ENCODE peak calls at places on chromosomes 11 and 22, in seven cellular contexts. R is BJ, L is stomach, U is fibroblast of mammary gland, V is kidney, Y is lower leg skin, O is choroid plexus epithelial cell. F is an unnamed sample.

GRCh38 chr11:112321521-112322172 is 61.0 kb upstream of the PLET1 start:
- DNase-seq in O (peak; percentile 97), Y (peak; percentile 73), V (peak; percentile 85), U (peak; percentile 83), R (peak; percentile 63), L (peak; percentile 81), F (peak; percentile 93)

GRCh38 chr11:9351956-9352355 is 32.5 kb upstream of the IPO7 start:
- DNase-seq in R (no peak), V (no peak), Y (no peak), U (peak; percentile 34), O (no peak), L (no peak), F (no peak)

GRCh38 chr11:2884424-2884815 is 1.2 kb downstream of the CDKN1C start:
- DNase-seq in L (peak; percentile 62), U (no peak), O (peak; percentile 30), Y (no peak), R (no peak), V (peak; percentile 88), F (peak; percentile 23)

GRCh38 chr11:22666700-22667439 is 459 bp downstream of the GAS2 start:
- DNase-seq in U (peak; percentile 3), V (peak; percentile 77), Y (no peak), R (no peak), O (peak; percentile 21), L (peak; percentile 67), F (no peak)

GRCh38 chr11:112400615-112401014 is 140.0 kb upstream of the PLET1 start:
- DNase-seq in R (no peak), L (no peak), O (no peak), V (no peak), U (no peak), Y (no peak), F (no peak)

GRCh38 chr11:64268687-64269379 is 15.6 kb downstream of the BAD start:
- DNase-seq in U (peak; percentile 47), O (peak; percentile 60), V (peak; percentile 92), R (no peak), Y (peak; percentile 56), L (peak; percentile 69), F (peak; percentile 51)

GRCh38 chr11:86621854-86622253 is 50.6 kb downstream of the ME3 start:
- DNase-seq in O (no peak), L (no peak), V (no peak), R (no peak), U (no peak), Y (no peak), F (no peak)

GRCh38 chr11:74311352-74311926 is at the start of gene P4HA3:
- DNase-seq in U (peak; percentile 44), Y (no peak), O (peak; percentile 55), L (peak; percentile 77), V (peak; percentile 86), R (no peak), F (peak; percentile 29)

GRCh38 chr11:80024119-80024518 is 583.3 kb upstream of the TENM4 start:
- DNase-seq in L (no peak), V (no peak), U (no peak), R (no peak), Y (no peak), O (no peak), F (no peak)

GRCh38 chr22:23242473-23243001 is 62.2 kb downstream of the BCR start:
- DNase-seq in L (no peak), V (no peak), R (no peak), O (peak; percentile 66), U (no peak), Y (no peak), F (no peak)

GRCh38 chr22:42500164-42500835 is 19.3 kb downstream of the RRP7A start:
- DNase-seq in L (peak; percentile 89), Y (peak; percentile 65), U (peak; percentile 59), V (peak; percentile 96), O (peak; percentile 73), R (no peak), F (peak; percentile 58)

GRCh38 chr11:18785416-18785815 is 6.2 kb downstream of the PTPN5 start:
- DNase-seq in Y (no peak), L (no peak), V (no peak), U (no peak), R (no peak), O (no peak), F (peak; percentile 39)

GRCh38 chr11:121553806-121554205 is 101.0 kb upstream of the SORL1-AS1 start:
- DNase-seq in V (no peak), Y (no peak), O (peak; percentile 13), L (peak; percentile 83), U (peak; percentile 50), R (no peak), F (no peak)

GRCh38 chr11:9858822-9859221 is 194.9 kb downstream of the SWAP70 start:
- DNase-seq in R (no peak), L (no peak), Y (no peak), U (no peak), V (no peak), O (peak; percentile 85), F (peak; percentile 34)

GRCh38 chr22:49881856-49882255 is 28.2 kb downstream of the ZBED4 start:
- DNase-seq in R (no peak), O (no peak), U (no peak), Y (no peak), V (no peak), L (no peak), F (no peak)

DNA sequence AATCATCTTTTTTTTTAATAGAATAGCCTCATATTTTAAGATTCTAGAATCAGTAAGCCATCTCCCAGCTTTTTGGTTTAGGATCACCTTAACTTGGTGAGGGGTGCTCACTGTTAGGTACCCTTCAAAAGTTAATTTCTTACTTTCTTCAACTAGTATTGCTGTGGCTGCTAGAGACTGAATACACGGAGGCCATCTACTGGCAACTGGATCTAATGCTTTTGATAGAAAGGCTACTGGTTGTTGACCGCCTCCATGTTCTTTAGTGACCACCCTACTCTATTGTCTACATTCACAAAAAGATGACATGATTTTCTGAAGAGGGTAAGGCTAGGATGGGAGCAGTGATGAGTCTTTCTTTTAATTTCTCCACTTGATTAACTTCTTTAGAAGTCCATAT is 16.7 kb upstream of the ALDH3B2 start:
- DNase-seq in R (no peak), U (no peak), O (peak; percentile 19), V (no peak), L (no peak), Y (no peak), F (no peak)
- TF ChIP-seq CTCF in R (peak; percentile 22), U (peak; percentile 26), O (peak; percentile 45), V (peak; percentile 20), L (no peak), Y (no peak), F (no peak)

GRCh38 chr11:72814831-72815618 is 814 bp downstream of the ATG16L2 start:
- DNase-seq in O (peak; percentile 63), Y (no peak), R (no peak), V (no peak), L (no peak), U (peak; percentile 57), F (peak; percentile 56)

GRCh38 chr11:72820439-72821139 is 6.4 kb downstream of the ATG16L2 start:
- DNase-seq in R (no peak), O (no peak), L (no peak), V (no peak), Y (no peak), U (no peak), F (no peak)

GRCh38 chr11:72818971-72819370 is 4.8 kb downstream of the ATG16L2 start:
- DNase-seq in Y (no peak), V (no peak), R (no peak), U (no peak), O (no peak), L (no peak), F (no peak)

GRCh38 chr11:72816404-72816990 is 2.3 kb downstream of the ATG16L2 start:
- DNase-seq in L (no peak), U (no peak), V (no peak), R (no peak), Y (no peak), O (no peak), F (no peak)

DNA sequence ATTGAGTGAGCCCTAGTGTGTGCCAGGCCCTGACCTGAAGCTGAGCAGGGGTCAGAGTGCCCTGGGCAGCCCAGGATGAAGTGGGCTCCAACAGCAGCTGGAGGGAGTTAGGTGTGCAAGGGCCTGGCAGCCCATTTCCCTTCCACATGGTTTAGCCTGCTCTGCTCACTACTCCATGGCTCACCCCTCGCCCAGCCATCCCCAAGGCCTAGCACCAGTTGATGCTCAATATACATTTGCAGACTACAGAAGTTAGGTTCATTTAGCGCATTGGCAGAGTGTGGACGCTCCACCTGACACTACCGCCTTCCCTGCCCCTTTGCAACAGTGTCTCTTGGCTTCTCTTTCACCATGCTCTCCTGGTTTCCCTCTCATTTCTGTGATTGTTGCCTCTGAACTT is 3.8 kb downstream of the ATG16L2 start:
- DNase-seq in L (no peak), O (no peak), V (no peak), R (no peak), Y (no peak), U (no peak), F (no peak)
- H3K4me3 ChIP-seq in L (no peak overlapping the region), O (no peak overlapping the region), V (no peak overlapping the region), R (no peak overlapping the region), Y (no peak overlapping the region), U (no peak overlapping the region), F (no peak overlapping the region)

GRCh38 chr11:133545199-133545709 is 13.0 kb upstream of the OPCML start:
- DNase-seq in O (no peak), Y (no peak), U (no peak), L (no peak), V (no peak), R (no peak), F (no peak)

GRCh38 chr11:133536198-133536597 is 3.9 kb upstream of the OPCML start:
- DNase-seq in Y (no peak), R (no peak), L (no peak), V (no peak), U (no peak), O (no peak), F (no peak)

DNA sequence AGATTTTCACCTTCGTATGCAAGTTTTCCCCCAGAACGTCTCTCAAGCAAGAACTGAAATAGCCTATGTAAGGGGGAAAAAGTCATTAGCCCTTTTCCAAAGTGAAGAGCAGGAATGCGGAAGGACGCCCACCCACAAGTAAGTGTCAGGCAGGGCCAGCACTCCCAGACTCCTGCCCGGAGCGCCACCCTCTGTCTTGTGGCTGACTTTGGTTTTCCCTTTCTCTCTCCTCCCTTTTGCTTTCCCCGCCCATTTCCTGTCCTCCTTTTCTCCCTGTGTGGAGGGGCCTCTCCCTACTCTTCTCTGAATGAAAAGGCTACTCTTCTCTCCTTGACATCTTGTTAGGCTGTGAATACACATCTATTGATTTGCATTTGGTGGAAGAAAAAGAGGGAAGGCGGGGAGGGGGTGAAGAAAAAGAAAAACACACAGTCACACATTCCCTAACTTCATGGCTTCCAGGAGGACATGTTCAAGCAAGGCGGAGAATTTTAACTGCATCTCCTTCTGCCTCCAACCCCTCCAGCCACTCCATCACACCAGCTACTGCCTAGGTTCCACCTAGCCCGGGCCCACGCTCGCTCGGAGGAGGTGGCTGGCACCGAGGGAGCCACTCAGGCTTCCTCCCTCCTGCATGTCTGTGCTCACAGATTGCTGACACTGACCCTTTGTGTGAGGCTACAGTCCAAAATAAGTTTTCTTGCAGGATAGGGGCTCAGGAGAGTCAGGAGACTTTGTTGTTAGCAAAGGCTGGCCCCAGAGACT is 9.2 kb upstream of the OPCML start:
- DNase-seq in R (no peak), V (no peak), L (no peak), U (no peak), O (no peak), Y (no peak), F (no peak)
- TF ChIP-seq CTCF in R (no peak), V (no peak), L (no peak), U (no peak), O (no peak), Y (no peak), F (no peak)

DNA sequence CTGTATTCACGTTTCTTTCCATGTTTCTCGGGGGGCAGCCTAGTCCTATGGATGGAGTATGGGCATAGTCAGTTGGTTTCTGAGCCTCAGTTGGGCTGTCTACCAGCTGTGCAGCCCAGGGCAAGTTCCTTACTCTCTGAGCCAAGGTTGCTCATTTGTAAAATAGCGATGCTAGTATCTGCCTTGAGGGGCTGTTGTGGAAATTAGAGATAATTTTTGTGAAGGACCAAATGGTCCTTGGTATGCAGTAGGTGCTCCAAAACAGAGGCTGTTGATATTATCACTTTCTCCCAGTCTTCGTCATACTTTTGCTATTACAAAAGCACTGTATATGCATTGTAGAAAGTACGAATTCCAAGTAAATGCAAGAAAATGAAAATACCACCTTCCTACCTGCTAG is 82.7 kb upstream of the MYOD1 start:
- DNase-seq in U (no peak), V (no peak), O (no peak), L (no peak), R (no peak), Y (no peak), F (no peak)
- H3K4me3 ChIP-seq in U (no peak overlapping the region), V (no peak overlapping the region), O (no peak overlapping the region), L (no peak overlapping the region), R (no peak overlapping the region), Y (no peak overlapping the region), F (no peak overlapping the region)

F was measured in AG10803.